ENCODE peak calls at places on chromosomes 3 and 15, in four cellular contexts. V, E, U and C are unnamed samples.

GRCh38 chr15:63530235-63530634 is 25.8 kb downstream of the USP3 start:
- DNase-seq in V (no peak), E (no peak), U (no peak), C (no peak)

GRCh38 chr15:78619022-78619950 is 1.5 kb downstream of the CHRNA3 start:
- DNase-seq in V (no peak), E (no peak), U (no peak), C (peak; percentile 32)

GRCh38 chr3:9402410-9403228 is 5.2 kb downstream of the SETD5 start:
- DNase-seq in V (peak; percentile 88), E (peak; percentile 84), U (no peak), C (peak; percentile 88)

GRCh38 chr3:165549665-165550064 is 287.6 kb downstream of the BCHE start:
- DNase-seq in V (no peak), E (no peak), U (no peak), C (no peak)

GRCh38 chr15:29121369-29121656 is 148.3 kb downstream of the NSMCE3 start:
- DNase-seq in V (no peak), E (no peak), U (no peak), C (no peak)

GRCh38 chr15:31405200-31405929 is 78.7 kb downstream of the KLF13 start:
- DNase-seq in V (peak; percentile 72), E (no peak), U (no peak), C (no peak)

GRCh38 chr3:48847053-48847585 is 555 bp downstream of the PRKAR2A start:
- DNase-seq in V (peak; percentile 55), E (peak; percentile 70), U (no peak), C (peak; percentile 75)

GRCh38 chr3:125594581-125595011 is 701 bp downstream of the OSBPL11 start:
- DNase-seq in V (no peak), E (no peak), U (no peak), C (no peak)

GRCh38 chr3:72977060-72977459 is 19.6 kb upstream of the PPP4R2 start:
- DNase-seq in V (no peak), E (no peak), U (no peak), C (no peak)

GRCh38 chr3:140334530-140334929 is 343.3 kb upstream of the TRIM42 start:
- DNase-seq in V (no peak), E (no peak), U (no peak), C (no peak)

GRCh38 chr3:140338916-140339315 is 338.9 kb upstream of the TRIM42 start:
- DNase-seq in V (no peak), E (no peak), U (no peak), C (no peak)

GRCh38 chr3:140334105-140334504 is 343.8 kb upstream of the TRIM42 start:
- DNase-seq in V (no peak), E (no peak), U (no peak), C (no peak)
- TF ChIP-seq CREM in V (no peak), E (no peak), U (no peak), C (no peak)

DNA sequence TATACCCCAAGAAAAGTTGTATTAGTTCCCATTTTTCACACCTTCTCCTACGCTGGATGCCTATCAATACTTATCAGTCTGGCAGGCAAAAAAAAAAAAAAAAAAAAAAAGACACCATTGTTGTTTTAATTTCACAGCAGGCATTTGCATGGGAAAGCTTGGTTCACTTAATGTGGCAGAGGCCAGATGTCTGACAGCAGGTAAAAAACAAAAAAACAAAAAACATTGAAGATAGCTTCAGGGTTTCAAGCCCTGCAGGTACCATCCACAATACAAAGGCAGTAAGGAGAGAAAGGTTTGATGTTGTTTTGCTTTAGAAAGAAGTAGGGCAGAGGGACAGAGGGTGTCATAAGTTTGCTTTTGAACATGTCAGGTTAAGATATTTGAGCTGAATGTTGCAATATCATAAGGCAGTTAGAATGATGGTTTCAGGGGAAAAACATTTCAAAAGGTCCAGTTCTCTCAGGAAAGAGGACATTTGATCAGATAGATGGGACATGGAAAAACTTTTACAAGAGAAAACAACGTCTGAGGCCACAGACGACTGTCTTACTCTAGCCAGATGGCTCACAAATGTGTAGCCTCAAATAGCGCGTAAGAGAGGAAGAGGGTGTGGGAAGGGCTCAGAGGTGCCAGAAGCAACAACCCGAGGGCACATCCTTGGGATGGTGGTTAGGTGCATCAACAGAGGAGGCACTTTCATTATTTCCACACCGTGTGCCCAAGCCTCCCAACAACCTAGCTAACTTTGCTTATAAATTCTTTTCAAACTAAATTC is 25.7 kb downstream of the PCOLCE2 start:
- DNase-seq in V (no peak), E (no peak), U (no peak), C (no peak)
- TF ChIP-seq USF2 in V (no peak), E (no peak), U (no peak), C (no peak)

GRCh38 chr15:60390931-60391501 is 6.8 kb downstream of the ANXA2 start:
- DNase-seq in V (peak; percentile 88), E (peak; percentile 48), U (no peak), C (no peak)
- TF ChIP-seq CTCF in V (no peak), E (no peak), U (no peak), C (no peak)

DNA sequence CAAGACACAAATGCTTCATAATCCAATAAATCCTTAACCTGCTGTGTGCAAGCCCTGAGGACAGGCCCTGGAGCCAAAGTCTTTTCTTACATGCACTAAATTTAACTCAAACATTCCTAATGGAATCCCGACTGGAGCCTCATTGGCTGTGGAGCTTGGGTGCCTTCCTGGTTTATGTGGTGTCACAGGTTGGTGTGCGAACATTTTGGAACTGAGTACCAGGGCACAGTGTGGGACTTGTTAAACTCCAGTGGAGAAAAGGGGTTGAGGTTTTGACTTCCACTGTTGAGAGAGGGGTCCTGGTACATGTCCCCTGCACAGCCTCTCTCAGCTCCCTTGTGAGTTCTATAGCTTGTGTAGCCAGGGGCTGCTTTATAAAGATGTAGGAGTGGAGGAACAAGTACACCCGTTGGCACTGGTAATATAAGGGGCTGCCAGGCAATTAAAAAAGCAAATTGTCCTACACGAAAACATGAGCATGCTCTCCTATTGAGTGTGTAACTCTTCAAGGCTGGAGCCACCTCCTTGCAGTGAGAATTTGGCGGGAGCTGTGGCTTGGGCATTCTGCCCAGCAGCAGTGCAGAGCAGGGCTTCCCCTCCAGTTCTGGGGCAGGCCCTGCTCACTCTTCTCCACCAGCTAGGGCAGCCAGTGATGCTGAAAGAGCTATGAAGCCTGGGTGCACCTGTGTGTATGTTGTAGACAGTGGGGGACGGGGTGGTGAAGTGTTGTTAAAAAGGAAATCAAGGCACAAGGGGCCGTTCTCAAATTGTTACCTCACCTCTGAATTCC is 218.1 kb downstream of the CLSTN2 start:
- DNase-seq in V (no peak), E (no peak), U (no peak), C (no peak)
- TF ChIP-seq CREM in V (no peak), E (no peak), U (no peak), C (no peak)

DNA sequence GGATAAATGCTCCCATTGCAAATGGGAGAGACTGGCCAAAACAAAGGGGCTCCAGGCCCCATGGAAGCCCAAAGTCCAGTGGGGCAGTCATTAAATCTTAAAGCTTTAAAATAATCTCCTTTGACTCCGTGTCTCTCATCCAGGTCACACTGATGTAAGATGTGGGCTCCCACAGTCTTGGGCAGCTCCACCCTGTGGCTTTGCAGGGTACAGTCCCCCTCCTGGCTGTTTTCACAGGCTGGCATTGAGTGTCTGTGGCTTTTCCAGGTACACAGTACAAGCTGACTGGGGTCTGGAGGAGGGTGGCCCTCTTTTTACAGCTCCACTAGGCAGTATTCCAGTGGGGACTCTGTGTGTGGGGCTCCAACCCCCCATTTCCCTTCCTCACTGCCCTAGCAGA is 45.9 kb downstream of the NIPA2 start:
- DNase-seq in V (peak; percentile 7), E (no peak), U (no peak), C (peak; percentile 41)
- TF ChIP-seq USF2 in V (no peak), E (no peak), U (no peak), C (no peak)

DNA sequence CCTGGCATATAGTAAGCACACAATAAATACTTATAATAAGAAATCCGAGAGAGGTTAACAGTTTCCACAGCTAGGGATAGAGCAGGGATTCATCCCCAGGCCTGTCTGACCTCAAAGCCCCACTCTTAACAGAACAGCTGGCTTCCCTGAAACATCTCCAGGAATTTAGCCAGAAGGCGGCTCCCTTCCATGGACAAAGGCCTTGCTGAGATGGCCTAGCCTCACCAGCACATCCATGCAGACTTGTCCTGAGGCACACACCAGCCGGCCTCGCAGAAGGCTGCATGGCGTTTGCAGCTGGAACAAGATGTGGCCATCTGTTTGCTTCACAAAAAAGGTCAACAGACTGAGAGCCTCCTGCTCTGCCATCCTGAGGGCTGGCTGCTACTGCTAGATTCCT is 245.4 kb downstream of the SLCO3A1 start:
- DNase-seq in V (no peak), E (no peak), U (no peak), C (peak; percentile 49)
- TF ChIP-seq CTCF in V (peak; percentile 62), E (no peak), U (no peak), C (no peak)

DNA sequence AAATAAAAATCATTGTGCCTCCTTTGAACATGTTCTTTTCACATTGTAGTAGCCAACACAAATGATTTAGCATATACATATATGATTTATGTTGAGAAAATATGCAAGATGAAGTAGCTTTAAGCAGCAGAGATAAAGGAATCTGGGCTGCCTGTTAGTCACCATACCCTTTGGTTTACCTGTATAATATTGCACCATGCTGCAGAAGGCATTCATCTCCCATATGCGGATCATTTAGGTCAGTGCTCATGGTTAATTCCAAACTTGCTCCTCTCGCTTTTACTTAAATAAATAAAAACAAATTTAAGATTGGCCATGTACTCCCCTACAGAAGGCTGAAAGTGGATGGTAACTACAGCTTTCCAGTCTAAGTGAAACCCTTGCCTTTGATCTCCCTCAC is 86.7 kb upstream of the TBL1XR1 start:
- DNase-seq in V (no peak), E (no peak), U (no peak), C (no peak)
- TF ChIP-seq CREM in V (no peak), E (no peak), U (no peak), C (no peak)

GRCh38 chr3:58628823-58629562 is 37.6 kb downstream of the FAM3D start:
- DNase-seq in V (peak; percentile 10), E (no peak), U (no peak), C (no peak)
- TF ChIP-seq USF2 in V (no peak), E (no peak), U (no peak), C (no peak)

DNA sequence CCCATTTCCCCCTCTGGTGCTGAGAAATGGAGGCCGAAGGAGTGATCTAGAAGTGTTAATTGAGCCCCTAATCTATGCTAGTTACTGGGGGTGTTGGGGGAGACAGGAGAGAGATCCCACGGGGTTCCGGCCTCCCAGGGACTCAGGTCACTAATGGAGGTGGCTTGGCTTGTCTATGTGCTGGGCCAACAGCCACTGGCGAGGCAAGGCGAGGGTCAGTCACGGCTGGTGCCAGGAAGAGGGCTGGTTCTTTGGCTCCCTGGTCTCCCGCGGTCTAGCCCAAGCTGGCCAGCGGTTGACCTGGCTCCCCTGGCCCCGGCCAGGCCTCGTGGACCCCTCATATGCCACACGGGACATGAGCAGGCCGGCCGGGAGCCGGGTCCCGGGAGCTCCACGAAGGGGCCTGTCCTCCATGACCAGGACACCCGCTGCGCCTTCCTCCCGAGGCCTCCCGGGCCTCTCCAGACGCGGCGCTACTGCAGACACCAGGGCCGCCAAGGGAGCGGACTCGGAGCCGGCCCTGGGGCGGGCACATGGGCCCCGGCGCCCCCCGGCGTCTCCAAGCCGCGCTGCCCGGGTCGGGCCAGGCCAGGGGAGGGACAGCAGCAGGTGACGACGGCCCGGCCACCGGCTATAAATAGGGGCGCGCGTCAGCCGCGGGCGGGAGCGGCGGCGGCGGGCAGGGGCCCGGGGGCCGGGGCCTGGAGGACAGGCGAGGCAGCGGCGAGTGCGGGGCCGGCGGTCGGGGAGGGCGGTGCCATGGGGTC is at the start of gene ALPK3:
- DNase-seq in V (no peak), E (no peak), U (no peak), C (peak; percentile 63)
- TF ChIP-seq CTCF in V (no peak), E (no peak), U (no peak), C (no peak)